ENCODE peak calls at places on chromosomes 1 and 21, in five cellular contexts. One of them, this sample, is unnamed.

GRCh38 chr1:23598424-23598823 is 39.1 kb upstream of the ID3 start:
- DNase-seq in sigmoid colon: no peak
- DNase-seq in T-helper 17 cell: no peak
- DNase-seq in HuH-7.5: no peak
- DNase-seq in T follicular helper cell: no peak
- DNase-seq in this sample: no peak

GRCh38 chr1:212782422-212783154 is 9.0 kb downstream of the NSL1 start:
- DNase-seq in sigmoid colon: no peak
- DNase-seq in T-helper 17 cell: no peak
- DNase-seq in HuH-7.5: no peak
- DNase-seq in T follicular helper cell: no peak
- DNase-seq in this sample: no peak

GRCh38 chr1:85361106-85361505 is 84.7 kb upstream of the BCL10 start:
- DNase-seq in sigmoid colon: no peak
- DNase-seq in T-helper 17 cell: no peak
- DNase-seq in HuH-7.5: no peak
- DNase-seq in T follicular helper cell: no peak
- DNase-seq in this sample: no peak

GRCh38 chr1:112791723-112792104 is 76.6 kb upstream of the PPM1J start:
- DNase-seq in sigmoid colon: no peak
- DNase-seq in T-helper 17 cell: no peak
- DNase-seq in HuH-7.5: no peak
- DNase-seq in T follicular helper cell: no peak
- DNase-seq in this sample: no peak

GRCh38 chr1:104636581-104636980 is 886.9 kb downstream of the AMY1C start:
- DNase-seq in sigmoid colon: no peak
- DNase-seq in T-helper 17 cell: no peak
- DNase-seq in HuH-7.5: no peak
- DNase-seq in T follicular helper cell: no peak
- DNase-seq in this sample: no peak

GRCh38 chr1:149845416-149845815 is 54.0 kb upstream of the BOLA1 start:
- DNase-seq in sigmoid colon: no peak
- DNase-seq in T-helper 17 cell: no peak
- DNase-seq in HuH-7.5: no peak
- DNase-seq in T follicular helper cell: no peak
- DNase-seq in this sample: no peak

GRCh38 chr1:42740756-42741580 is 932 bp upstream of the CLDN19 start:
- DNase-seq in sigmoid colon: no peak
- DNase-seq in T-helper 17 cell: no peak
- DNase-seq in HuH-7.5: no peak
- DNase-seq in T follicular helper cell: no peak
- DNase-seq in this sample: no peak

GRCh38 chr1:229924639-229925038 is 142.4 kb upstream of the GALNT2 start:
- DNase-seq in sigmoid colon: no peak
- DNase-seq in T-helper 17 cell: no peak
- DNase-seq in HuH-7.5: no peak
- DNase-seq in T follicular helper cell: no peak
- DNase-seq in this sample: no peak

GRCh38 chr1:145782166-145783099 is 41.5 kb downstream of the RNF115 start:
- DNase-seq in sigmoid colon: no peak
- DNase-seq in T-helper 17 cell: no peak
- DNase-seq in HuH-7.5: no peak
- DNase-seq in T follicular helper cell: no peak
- DNase-seq in this sample: no peak

GRCh38 chr1:232983817-232984567 is 33.6 kb downstream of the NTPCR start:
- DNase-seq in sigmoid colon: no peak
- DNase-seq in T-helper 17 cell: no peak
- DNase-seq in HuH-7.5: no peak
- DNase-seq in T follicular helper cell: no peak
- DNase-seq in this sample: no peak

GRCh38 chr1:57736940-57737339 is 313.1 kb upstream of the DAB1 start:
- DNase-seq in sigmoid colon: no peak
- DNase-seq in T-helper 17 cell: no peak
- DNase-seq in HuH-7.5: no peak
- DNase-seq in T follicular helper cell: no peak
- DNase-seq in this sample: no peak

GRCh38 chr1:114379358-114379757 is 131.6 kb downstream of the TRIM33 start:
- DNase-seq in sigmoid colon: no peak
- DNase-seq in T-helper 17 cell: no peak
- DNase-seq in HuH-7.5: no peak
- DNase-seq in T follicular helper cell: no peak
- DNase-seq in this sample: no peak

GRCh38 chr21:42160950-42161225 is 58.1 kb upstream of the ABCG1 start:
- DNase-seq in sigmoid colon: peak
- DNase-seq in T-helper 17 cell: no peak
- DNase-seq in HuH-7.5: no peak
- DNase-seq in T follicular helper cell: no peak
- DNase-seq in this sample: no peak

GRCh38 chr1:25912076-25912831 is 6.0 kb upstream of the STMN1 start:
- DNase-seq in sigmoid colon: no peak
- DNase-seq in T-helper 17 cell: no peak
- DNase-seq in HuH-7.5: no peak
- DNase-seq in T follicular helper cell: no peak
- DNase-seq in this sample: no peak

This sample was measured in naive thymus-derived CD8-positive, alpha-beta T cell.